ENCODE peak calls at places on chromosome 18, in five cellular contexts. Z, R, A, N and L are unnamed samples.

GRCh38 chr18:78758496-78758895 is 221.1 kb upstream of the SALL3 start:
- DNase-seq in Z (no peak), R (no peak), A (no peak), N (no peak), L (no peak)

GRCh38 chr18:68024716-68025115 is 508.2 kb upstream of the DSEL start:
- DNase-seq in Z (no peak), R (no peak), A (no peak), N (no peak), L (no peak)

GRCh38 chr18:42893991-42894390 is 221.5 kb downstream of the RIT2 start:
- DNase-seq in Z (no peak), R (no peak), A (no peak), N (no peak), L (no peak)

GRCh38 chr18:70709124-70709523 is 420.3 kb downstream of the SOCS6 start:
- DNase-seq in Z (no peak), R (no peak), A (no peak), N (no peak), L (no peak)

GRCh38 chr18:54742654-54743053 is 85.6 kb upstream of the RAB27B start:
- DNase-seq in Z (no peak), R (peak; percentile 51), A (no peak), N (no peak), L (peak; percentile 59)

GRCh38 chr18:26854292-26854881 is 11.1 kb downstream of the AQP4 start:
- DNase-seq in Z (no peak), R (no peak), A (no peak), N (no peak), L (no peak)

GRCh38 chr18:79644006-79644665 is 35.5 kb upstream of the CTDP1 start:
- DNase-seq in Z (peak; percentile 48), R (peak; percentile 60), A (peak; percentile 68), N (peak; percentile 73), L (peak; percentile 7)

GRCh38 chr18:59156316-59156715 is 16.6 kb downstream of the SEC11C start:
- DNase-seq in Z (no peak), R (no peak), A (no peak), N (no peak), L (no peak)

GRCh38 chr18:77853859-77854258 is 604.2 kb downstream of the GALR1 start:
- DNase-seq in Z (no peak), R (no peak), A (no peak), N (no peak), L (no peak)

GRCh38 chr18:12882416-12882815 is 1.6 kb downstream of the PTPN2 start:
- DNase-seq in Z (no peak), R (no peak), A (no peak), N (no peak), L (no peak)

GRCh38 chr18:10051877-10052631 is 138.2 kb downstream of the VAPA start:
- DNase-seq in Z (no peak), R (peak; percentile 64), A (no peak), N (no peak), L (peak; percentile 92)

GRCh38 chr18:46718501-46719341 is 38.1 kb downstream of the ST8SIA5 start:
- DNase-seq in Z (no peak), R (no peak), A (no peak), N (no peak), L (no peak)

GRCh38 chr18:79939096-79939495 is 12.4 kb downstream of the SLC66A2 start:
- DNase-seq in Z (no peak), R (no peak), A (no peak), N (no peak), L (no peak)

GRCh38 chr18:78716022-78716421 is 263.6 kb upstream of the SALL3 start:
- DNase-seq in Z (no peak), R (no peak), A (no peak), N (no peak), L (no peak)

GRCh38 chr18:58915006-58915799 is 50.5 kb downstream of the ZNF532 start:
- DNase-seq in Z (no peak), R (no peak), A (no peak), N (no peak), L (no peak)

GRCh38 chr18:44840053-44840826 is 159.6 kb downstream of the SETBP1 start:
- DNase-seq in Z (no peak), R (no peak), A (no peak), N (no peak), L (no peak)

GRCh38 chr18:14914771-14915170 is 166.8 kb downstream of the ANKRD30B start:
- DNase-seq in Z (no peak), R (no peak), A (no peak), N (no peak), L (no peak)

GRCh38 chr18:13381907-13382682 is 163.5 kb downstream of the LDLRAD4 start:
- DNase-seq in Z (peak; percentile 53), R (peak; percentile 70), A (no peak), N (peak; percentile 62), L (no peak)

GRCh38 chr18:23438608-23439366 is 14.3 kb upstream of the RIOK3 start:
- DNase-seq in Z (no peak), R (no peak), A (no peak), N (no peak), L (no peak)

GRCh38 chr18:3494245-3494526 is 44.2 kb downstream of the TGIF1 start:
- DNase-seq in Z (no peak), R (no peak), A (no peak), N (no peak), L (no peak)

GRCh38 chr18:47949197-47949596 is 18.7 kb upstream of the SMAD2 start:
- DNase-seq in Z (no peak), R (no peak), A (no peak), N (no peak), L (no peak)

GRCh38 chr18:63183952-63184351 is 135.6 kb downstream of the BCL2 start:
- DNase-seq in Z (no peak), R (no peak), A (no peak), N (no peak), L (no peak)

GRCh38 chr18:42168487-42168886 is 213.5 kb downstream of the PIK3C3 start:
- DNase-seq in Z (no peak), R (no peak), A (no peak), N (no peak), L (no peak)

GRCh38 chr18:12946549-12947354 is 1.1 kb upstream of the SEH1L start:
- DNase-seq in Z (peak; percentile 7), R (peak; percentile 46), A (no peak), N (no peak), L (no peak)

GRCh38 chr18:65235966-65236634 is 514.7 kb upstream of the CDH7 start:
- DNase-seq in Z (no peak), R (no peak), A (no peak), N (no peak), L (no peak)

GRCh38 chr18:9323750-9324445 is 10.7 kb upstream of the TWSG1 start:
- DNase-seq in Z (no peak), R (no peak), A (no peak), N (no peak), L (no peak)

GRCh38 chr18:44733754-44734465 is 53.2 kb downstream of the SETBP1 start:
- DNase-seq in Z (no peak), R (no peak), A (no peak), N (no peak), L (no peak)

GRCh38 chr18:54718436-54718773 is 109.9 kb upstream of the RAB27B start:
- DNase-seq in Z (no peak), R (no peak), A (no peak), N (no peak), L (no peak)

GRCh38 chr18:54712315-54712714 is 116.0 kb upstream of the RAB27B start:
- DNase-seq in Z (no peak), R (no peak), A (no peak), N (no peak), L (no peak)

GRCh38 chr18:51519571-51519970 is 322.1 kb upstream of the MEX3C start:
- DNase-seq in Z (no peak), R (no peak), A (no peak), N (no peak), L (no peak)

GRCh38 chr18:8571399-8571798 is 37.8 kb upstream of the RAB12 start:
- DNase-seq in Z (no peak), R (no peak), A (no peak), N (no peak), L (no peak)